ENCODE peak calls at places on chromosomes 6 and 20, in ten cellular contexts. One of them, this sample, is unnamed. For H3K4me1, the result is how much of the 10 kb centered on the place peaks cover.

GRCh38 chr6:21594427-21595264 is 1.1 kb downstream of the SOX4 start:
- DNase-seq in mucosa of descending colon: peak
- DNase-seq in small intestine: peak
- DNase-seq in H9: no peak
- DNase-seq in mesendoderm: peak
- DNase-seq in cardiac muscle cell: peak
- DNase-seq in PC-3: peak
- DNase-seq in NT2/D1: no peak
- DNase-seq in RWPE2: peak
- DNase-seq in fibroblast of lung: peak
- DNase-seq in this sample: peak

GRCh38 chr6:131600696-131601095 is 27.3 kb downstream of the MED23 start:
- DNase-seq in mucosa of descending colon: no peak
- DNase-seq in small intestine: no peak
- DNase-seq in H9: no peak
- DNase-seq in mesendoderm: no peak
- DNase-seq in cardiac muscle cell: no peak
- DNase-seq in PC-3: no peak
- DNase-seq in NT2/D1: no peak
- DNase-seq in RWPE2: no peak
- DNase-seq in fibroblast of lung: no peak
- DNase-seq in this sample: no peak

GRCh38 chr6:912871-913663 is 220.1 kb upstream of the EXOC2 start:
- DNase-seq in mucosa of descending colon: peak
- DNase-seq in small intestine: peak
- DNase-seq in H9: peak
- DNase-seq in mesendoderm: peak
- DNase-seq in cardiac muscle cell: peak
- DNase-seq in PC-3: peak
- DNase-seq in NT2/D1: peak
- DNase-seq in RWPE2: no peak
- DNase-seq in fibroblast of lung: no peak
- DNase-seq in this sample: no peak

GRCh38 chr20:18314786-18315406 is 26.6 kb downstream of the ZNF133 start:
- DNase-seq in mucosa of descending colon: no peak
- DNase-seq in small intestine: no peak
- DNase-seq in H9: no peak
- DNase-seq in mesendoderm: no peak
- DNase-seq in cardiac muscle cell: peak
- DNase-seq in PC-3: peak
- DNase-seq in NT2/D1: no peak
- DNase-seq in RWPE2: peak
- DNase-seq in fibroblast of lung: peak
- DNase-seq in this sample: no peak

GRCh38 chr6:130293800-130294199 is 71.0 kb upstream of the SAMD3 start:
- DNase-seq in mucosa of descending colon: peak
- DNase-seq in small intestine: peak
- DNase-seq in H9: peak
- DNase-seq in mesendoderm: peak
- DNase-seq in cardiac muscle cell: peak
- DNase-seq in PC-3: peak
- DNase-seq in NT2/D1: peak
- DNase-seq in RWPE2: no peak
- DNase-seq in fibroblast of lung: peak
- DNase-seq in this sample: no peak

GRCh38 chr20:3808141-3808479 is 12.0 kb downstream of the CDC25B start:
- DNase-seq in mucosa of descending colon: peak
- DNase-seq in small intestine: peak
- DNase-seq in H9: no peak
- DNase-seq in mesendoderm: no peak
- DNase-seq in cardiac muscle cell: peak
- DNase-seq in PC-3: peak
- DNase-seq in NT2/D1: no peak
- DNase-seq in RWPE2: peak
- DNase-seq in fibroblast of lung: peak
- DNase-seq in this sample: peak

GRCh38 chr6:135990437-135990836 is 138.9 kb downstream of the PDE7B start:
- DNase-seq in mucosa of descending colon: no peak
- DNase-seq in small intestine: no peak
- DNase-seq in H9: no peak
- DNase-seq in mesendoderm: no peak
- DNase-seq in cardiac muscle cell: peak
- DNase-seq in PC-3: no peak
- DNase-seq in NT2/D1: no peak
- DNase-seq in RWPE2: no peak
- DNase-seq in fibroblast of lung: no peak
- DNase-seq in this sample: no peak

GRCh38 chr20:43462369-43463132 is 4.9 kb downstream of the SRSF6 start:
- DNase-seq in mucosa of descending colon: no peak
- DNase-seq in small intestine: no peak
- DNase-seq in H9: no peak
- DNase-seq in mesendoderm: no peak
- DNase-seq in cardiac muscle cell: no peak
- DNase-seq in PC-3: no peak
- DNase-seq in NT2/D1: no peak
- DNase-seq in RWPE2: no peak
- DNase-seq in fibroblast of lung: no peak
- DNase-seq in this sample: no peak

GRCh38 chr6:88823998-88824397 is 139.4 kb downstream of the RNGTT start:
- DNase-seq in mucosa of descending colon: no peak
- DNase-seq in small intestine: no peak
- DNase-seq in H9: no peak
- DNase-seq in mesendoderm: no peak
- DNase-seq in cardiac muscle cell: no peak
- DNase-seq in PC-3: peak
- DNase-seq in NT2/D1: no peak
- DNase-seq in RWPE2: no peak
- DNase-seq in fibroblast of lung: peak
- DNase-seq in this sample: no peak

DNA sequence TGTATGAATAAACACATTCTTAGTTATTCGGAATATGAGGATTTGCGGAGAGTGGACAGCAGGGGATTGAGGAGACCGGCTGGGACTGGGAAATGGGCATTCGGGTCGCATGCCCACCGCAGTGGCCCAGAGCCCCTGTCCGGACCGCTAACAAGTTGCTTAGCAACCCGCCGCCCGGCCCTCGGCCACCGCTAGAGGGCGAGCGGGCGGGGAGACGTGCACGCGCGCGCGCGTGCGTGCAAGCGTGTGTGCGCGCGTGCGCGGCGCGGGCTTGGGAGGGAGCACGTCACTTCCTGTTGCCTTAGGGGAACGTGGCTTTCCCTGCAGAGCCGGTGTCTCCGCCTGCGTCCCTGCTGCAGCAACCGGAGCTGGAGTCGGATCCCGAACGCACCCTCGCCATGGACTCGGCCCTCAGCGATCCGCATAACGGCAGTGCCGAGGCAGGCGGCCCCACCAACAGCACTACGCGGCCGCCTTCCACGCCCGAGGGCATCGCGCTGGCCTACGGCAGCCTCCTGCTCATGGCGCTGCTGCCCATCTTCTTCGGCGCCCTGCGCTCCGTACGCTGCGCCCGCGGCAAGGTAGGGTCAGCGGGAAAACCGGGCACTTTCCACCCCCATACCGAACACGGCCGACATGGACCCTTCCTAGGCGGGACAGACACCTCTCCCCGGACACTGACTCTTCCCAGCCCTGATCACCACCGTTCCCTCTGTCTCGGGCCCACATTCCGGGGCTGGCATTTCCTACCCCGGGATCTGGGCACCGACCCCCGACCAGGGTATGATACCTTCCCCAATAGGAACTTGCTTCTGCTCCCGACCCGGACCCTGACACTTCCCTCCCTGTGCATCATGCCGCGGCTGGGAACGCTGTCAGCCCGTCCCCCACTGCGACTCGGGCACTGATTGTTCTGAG is at the start of gene HM13:
- DNase-seq in mucosa of descending colon: peak
- DNase-seq in small intestine: peak
- DNase-seq in H9: peak
- DNase-seq in mesendoderm: peak
- DNase-seq in cardiac muscle cell: peak
- DNase-seq in PC-3: peak
- DNase-seq in NT2/D1: peak
- DNase-seq in RWPE2: peak
- DNase-seq in fibroblast of lung: peak
- DNase-seq in this sample: peak
- H3K4me1 ChIP-seq in mucosa of descending colon: under half
- H3K4me1 ChIP-seq in small intestine: under half
- H3K4me1 ChIP-seq in H9: under half
- H3K4me1 ChIP-seq in mesendoderm: under half
- H3K4me1 ChIP-seq in cardiac muscle cell: under half
- H3K4me1 ChIP-seq in PC-3: under half
- H3K4me1 ChIP-seq in NT2/D1: under half
- H3K4me1 ChIP-seq in RWPE2: under half
- H3K4me1 ChIP-seq in fibroblast of lung: under half
- H3K4me1 ChIP-seq in this sample: under half

GRCh38 chr6:8830794-8831193 is 395.4 kb upstream of the SLC35B3 start:
- DNase-seq in mucosa of descending colon: no peak
- DNase-seq in small intestine: no peak
- DNase-seq in H9: no peak
- DNase-seq in mesendoderm: no peak
- DNase-seq in cardiac muscle cell: no peak
- DNase-seq in PC-3: no peak
- DNase-seq in NT2/D1: no peak
- DNase-seq in RWPE2: no peak
- DNase-seq in fibroblast of lung: no peak
- DNase-seq in this sample: no peak
- H3K4me1 ChIP-seq in mucosa of descending colon: under half
- H3K4me1 ChIP-seq in small intestine: under half
- H3K4me1 ChIP-seq in H9: under half
- H3K4me1 ChIP-seq in mesendoderm: under half
- H3K4me1 ChIP-seq in cardiac muscle cell: under half
- H3K4me1 ChIP-seq in PC-3: under half
- H3K4me1 ChIP-seq in NT2/D1: under half
- H3K4me1 ChIP-seq in RWPE2: under half
- H3K4me1 ChIP-seq in fibroblast of lung: under half
- H3K4me1 ChIP-seq in this sample: under half

GRCh38 chr6:33886673-33887144 is 82.9 kb upstream of the MLN start:
- DNase-seq in mucosa of descending colon: peak
- DNase-seq in small intestine: peak
- DNase-seq in H9: no peak
- DNase-seq in mesendoderm: no peak
- DNase-seq in cardiac muscle cell: peak
- DNase-seq in PC-3: peak
- DNase-seq in NT2/D1: no peak
- DNase-seq in RWPE2: no peak
- DNase-seq in fibroblast of lung: peak
- DNase-seq in this sample: no peak

GRCh38 chr6:33885121-33886057 is 81.6 kb upstream of the MLN start:
- DNase-seq in mucosa of descending colon: peak
- DNase-seq in small intestine: peak
- DNase-seq in H9: no peak
- DNase-seq in mesendoderm: no peak
- DNase-seq in cardiac muscle cell: peak
- DNase-seq in PC-3: peak
- DNase-seq in NT2/D1: no peak
- DNase-seq in RWPE2: no peak
- DNase-seq in fibroblast of lung: peak
- DNase-seq in this sample: no peak

GRCh38 chr6:33892581-33893346 is 89.0 kb upstream of the MLN start:
- DNase-seq in mucosa of descending colon: no peak
- DNase-seq in small intestine: no peak
- DNase-seq in H9: no peak
- DNase-seq in mesendoderm: no peak
- DNase-seq in cardiac muscle cell: no peak
- DNase-seq in PC-3: no peak
- DNase-seq in NT2/D1: no peak
- DNase-seq in RWPE2: no peak
- DNase-seq in fibroblast of lung: no peak
- DNase-seq in this sample: no peak

GRCh38 chr6:33888183-33888582 is 84.4 kb upstream of the MLN start:
- DNase-seq in mucosa of descending colon: no peak
- DNase-seq in small intestine: no peak
- DNase-seq in H9: no peak
- DNase-seq in mesendoderm: no peak
- DNase-seq in cardiac muscle cell: no peak
- DNase-seq in PC-3: no peak
- DNase-seq in NT2/D1: no peak
- DNase-seq in RWPE2: no peak
- DNase-seq in fibroblast of lung: no peak
- DNase-seq in this sample: no peak
- H3K4me1 ChIP-seq in mucosa of descending colon: under half
- H3K4me1 ChIP-seq in small intestine: under half
- H3K4me1 ChIP-seq in H9: under half
- H3K4me1 ChIP-seq in mesendoderm: under half
- H3K4me1 ChIP-seq in cardiac muscle cell: under half
- H3K4me1 ChIP-seq in PC-3: under half
- H3K4me1 ChIP-seq in NT2/D1: under half
- H3K4me1 ChIP-seq in RWPE2: under half
- H3K4me1 ChIP-seq in fibroblast of lung: under half
- H3K4me1 ChIP-seq in this sample: under half

GRCh38 chr20:62801284-62802010 is 3.2 kb upstream of the OGFR start:
- DNase-seq in mucosa of descending colon: no peak
- DNase-seq in small intestine: no peak
- DNase-seq in H9: no peak
- DNase-seq in mesendoderm: no peak
- DNase-seq in cardiac muscle cell: no peak
- DNase-seq in PC-3: no peak
- DNase-seq in NT2/D1: no peak
- DNase-seq in RWPE2: peak
- DNase-seq in fibroblast of lung: no peak
- DNase-seq in this sample: no peak
- H3K4me1 ChIP-seq in mucosa of descending colon: under half
- H3K4me1 ChIP-seq in small intestine: under half
- H3K4me1 ChIP-seq in H9: under half
- H3K4me1 ChIP-seq in mesendoderm: under half
- H3K4me1 ChIP-seq in cardiac muscle cell: under half
- H3K4me1 ChIP-seq in PC-3: under half
- H3K4me1 ChIP-seq in NT2/D1: under half
- H3K4me1 ChIP-seq in RWPE2: under half
- H3K4me1 ChIP-seq in fibroblast of lung: under half
- H3K4me1 ChIP-seq in this sample: under half